ENCODE peak calls at places on chromosome 12, in nine cellular contexts. Q is GM23248; O is Panc1; Z is Peyer's patch; K is IMR-90; H is right atrium auricular region; X is CD4-positive, alpha-beta memory T cell; B is SK-N-MC; D is CD8-positive, alpha-beta memory T cell. W is an unnamed sample.

GRCh38 chr12:21827135-21827534 is 52.6 kb upstream of the KCNJ8 start:
- DNase-seq in Z (no peak), H (no peak), B (no peak), X (no peak), K (no peak), D (no peak), Q (no peak), O (no peak), W (no peak)

GRCh38 chr12:120639771-120640721 is at the start of gene CABP1:
- DNase-seq in D (peak; percentile 62), Q (no peak), O (no peak), Z (peak; percentile 66), K (no peak), B (no peak), X (peak; percentile 41), H (no peak), W (peak; percentile 64)

GRCh38 chr12:94174576-94174975 is 26.2 kb downstream of the PLXNC1 start:
- DNase-seq in D (peak; percentile 7), H (no peak), X (peak; percentile 13), Z (no peak), Q (no peak), K (no peak), B (no peak), O (no peak), W (no peak)

GRCh38 chr12:54280401-54281260 is at the start of gene HNRNPA1:
- DNase-seq in K (peak; percentile 100), X (peak; percentile 95), D (peak; percentile 86), H (peak; percentile 99), Q (peak; percentile 100), Z (peak; percentile 91), O (peak; percentile 100), B (peak; percentile 100), W (peak; percentile 97)

GRCh38 chr12:94172031-94172430 is 23.7 kb downstream of the PLXNC1 start:
- DNase-seq in K (peak; percentile 46), Q (peak; percentile 10), D (no peak), X (no peak), Z (no peak), B (no peak), H (no peak), O (no peak), W (no peak)

GRCh38 chr12:12788131-12788530 is 2.7 kb downstream of the APOLD1 start:
- DNase-seq in Z (no peak), O (no peak), B (no peak), D (no peak), X (no peak), K (peak; percentile 16), H (no peak), Q (peak; percentile 23), W (no peak)

GRCh38 chr12:65649126-65649525 is 175.2 kb upstream of the HMGA2 start:
- DNase-seq in Z (no peak), B (no peak), X (no peak), K (peak; percentile 100), O (peak; percentile 82), D (no peak), H (no peak), Q (peak; percentile 98), W (peak; percentile 36)

GRCh38 chr12:30026621-30027234 is 243.0 kb upstream of the TMTC1 start:
- DNase-seq in X (no peak), D (no peak), Z (no peak), O (no peak), Q (peak; percentile 52), B (no peak), H (no peak), K (peak; percentile 89), W (no peak)

GRCh38 chr12:106170285-106170684 is 31.5 kb upstream of the NUAK1 start:
- DNase-seq in Z (no peak), D (no peak), X (no peak), O (no peak), Q (peak; percentile 88), B (no peak), H (no peak), K (peak; percentile 55), W (no peak)

GRCh38 chr12:122491991-122492390 is 8.7 kb downstream of the ZCCHC8 start:
- DNase-seq in X (no peak), O (no peak), D (no peak), Z (no peak), Q (no peak), H (no peak), B (no peak), K (peak; percentile 70), W (no peak)

GRCh38 chr12:21613931-21614330 is 9.3 kb upstream of the GYS2 start:
- DNase-seq in Z (no peak), B (peak; percentile 50), X (no peak), D (no peak), K (no peak), O (no peak), H (no peak), Q (no peak), W (no peak)

GRCh38 chr12:111767362-111768158 is 827 bp downstream of the ALDH2 start:
- DNase-seq in Z (peak; percentile 74), Q (peak; percentile 57), K (peak; percentile 40), X (no peak), O (no peak), D (no peak), B (no peak), H (no peak), W (peak; percentile 66)

DNA sequence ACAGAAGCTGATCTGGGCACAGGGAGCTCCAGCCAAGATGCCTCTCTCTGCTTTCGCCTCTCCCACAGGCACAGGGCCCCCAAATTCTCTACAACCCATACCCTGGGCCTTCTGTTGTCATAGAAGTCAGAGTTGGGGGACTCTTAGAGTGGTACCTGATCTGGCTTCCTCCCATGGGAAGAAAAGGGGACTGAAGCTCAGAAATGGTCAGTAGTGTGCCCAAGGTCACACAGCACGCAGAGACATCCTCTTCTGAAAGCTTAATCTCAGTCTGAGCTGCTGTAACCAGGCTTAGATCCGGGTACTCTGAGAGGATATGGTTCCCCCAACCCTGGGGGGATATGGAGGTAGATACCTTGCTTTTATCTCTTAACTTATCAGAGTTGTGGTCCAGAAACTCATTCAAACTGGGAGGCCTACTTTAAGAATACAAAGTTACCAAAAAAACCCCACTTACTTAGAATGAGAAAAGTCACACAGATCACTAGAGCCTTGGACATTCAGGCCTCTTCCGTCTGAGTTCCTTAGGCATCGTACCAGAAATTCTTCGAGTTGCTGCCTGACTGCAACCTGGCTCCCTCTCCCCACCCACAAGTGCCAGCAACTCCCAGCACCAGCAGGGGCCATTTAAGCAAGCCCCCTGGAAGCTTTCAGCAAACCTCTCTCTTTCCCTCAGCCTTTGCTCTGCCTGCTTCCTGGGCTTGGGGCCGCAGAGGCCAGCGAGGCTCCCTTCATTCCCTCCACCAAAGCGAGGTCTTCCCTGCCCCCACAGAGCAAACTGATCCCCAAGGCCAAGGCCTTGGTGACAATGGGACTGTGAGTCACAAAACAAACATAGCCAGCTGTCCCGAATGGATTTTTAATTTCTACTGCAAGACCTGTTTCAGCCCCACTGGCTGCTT is 13.9 kb downstream of the KRT7 start:
- DNase-seq in K (no peak), Q (no peak), D (no peak), X (no peak), O (no peak), Z (no peak), B (no peak), H (no peak), W (peak; percentile 59)
- H3K4me3 ChIP-seq in K (no peak overlapping the region), Q (no peak overlapping the region), D (no peak overlapping the region), X (no peak overlapping the region), O (peak overlapping the region; percentile 10), Z (no peak overlapping the region), B (no peak overlapping the region), H (no peak overlapping the region), W (no peak overlapping the region)

GRCh38 chr12:52165096-52165855 is 26.5 kb downstream of the KRT80 start:
- DNase-seq in Z (no peak), D (no peak), X (no peak), Q (no peak), O (no peak), H (no peak), B (no peak), K (no peak), W (no peak)
- H3K27ac ChIP-seq in Z (no peak overlapping the region), D (no peak overlapping the region), X (no peak overlapping the region), Q (no peak overlapping the region), O (peak overlapping the region; percentile 81), H (no peak overlapping the region), B (no peak overlapping the region), K (no peak overlapping the region), W (no peak overlapping the region)

GRCh38 chr12:14950982-14951746 is 10.2 kb downstream of the ARHGDIB start:
- DNase-seq in Q (no peak), H (no peak), Z (no peak), D (no peak), O (no peak), X (no peak), K (no peak), B (no peak), W (peak; percentile 66)
- H3K4me3 ChIP-seq in Q (no peak overlapping the region), H (no peak overlapping the region), Z (no peak overlapping the region), D (peak overlapping the region; percentile 62), O (no peak overlapping the region), X (peak overlapping the region; percentile 51), K (no peak overlapping the region), B (no peak overlapping the region), W (no peak overlapping the region)

GRCh38 chr12:2495452-2496112 is 299.2 kb upstream of the FKBP4 start:
- DNase-seq in O (no peak), X (no peak), D (no peak), H (no peak), K (no peak), Q (no peak), B (no peak), Z (no peak), W (no peak)
- H3K27ac ChIP-seq in O (no peak overlapping the region), X (no peak overlapping the region), D (no peak overlapping the region), H (peak overlapping the region; percentile 20), K (no peak overlapping the region), Q (no peak overlapping the region), B (no peak overlapping the region), Z (no peak overlapping the region), W (no peak overlapping the region)

GRCh38 chr12:89163918-89164317 is 188.4 kb downstream of the DUSP6 start:
- DNase-seq in O (no peak), D (no peak), X (no peak), Z (no peak), Q (no peak), K (no peak), H (no peak), B (no peak), W (no peak)
- H3K4me3 ChIP-seq in O (no peak overlapping the region), D (no peak overlapping the region), X (no peak overlapping the region), Z (no peak overlapping the region), Q (no peak overlapping the region), K (no peak overlapping the region), H (no peak overlapping the region), B (no peak overlapping the region), W (no peak overlapping the region)

DNA sequence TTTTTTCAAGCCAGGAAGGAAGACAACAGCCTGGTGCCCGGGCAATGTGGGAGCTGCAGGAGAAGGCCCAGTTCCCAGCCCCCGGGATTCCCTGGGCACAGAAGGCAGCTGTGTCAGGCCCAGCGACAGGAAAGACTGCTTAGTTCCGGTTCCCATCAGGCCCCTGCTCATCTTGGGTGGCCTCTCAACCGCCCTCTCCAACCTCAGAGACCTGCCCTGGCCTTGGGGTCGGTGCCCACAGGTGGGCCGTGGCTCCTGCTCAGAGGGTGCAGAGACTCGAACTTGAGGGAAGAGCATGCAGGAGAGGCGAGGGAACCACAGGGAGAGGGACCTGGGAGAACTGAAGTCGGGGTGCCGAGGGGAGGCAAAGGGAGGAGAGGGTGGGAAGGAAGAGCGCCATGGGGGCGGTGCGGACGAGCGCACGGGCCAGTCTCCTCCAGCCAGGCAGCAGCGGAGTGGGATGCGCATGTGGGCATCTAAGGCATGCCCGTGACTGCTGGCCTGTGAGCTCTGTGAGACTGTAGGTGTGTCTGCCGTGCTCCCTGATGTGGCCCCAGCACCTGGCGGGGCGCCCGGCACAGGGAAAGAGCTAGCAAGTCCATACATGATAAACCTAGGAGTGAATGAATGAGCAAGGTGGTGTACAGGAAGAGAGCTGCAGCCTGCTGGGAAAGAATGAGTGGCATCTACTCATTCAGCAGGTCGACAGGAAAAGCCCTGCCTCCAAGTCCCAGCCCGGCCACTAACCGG is 42.7 kb downstream of the SSH1 start:
- DNase-seq in Z (peak; percentile 43), H (no peak), D (no peak), Q (peak; percentile 8), B (no peak), O (no peak), K (no peak), X (no peak), W (no peak)
- H3K27ac ChIP-seq in Z (no peak overlapping the region), H (peak overlapping the region; percentile 68), D (no peak overlapping the region), Q (peak overlapping the region; percentile 82), B (no peak overlapping the region), O (no peak overlapping the region), K (peak overlapping the region; percentile 24), X (no peak overlapping the region), W (no peak overlapping the region)